ENCODE peak calls at places on chromosomes 5 and 9, in eight cellular contexts. D is fibroblast of lung; V is Panc1; C is hepatocyte; F is CD8-positive, alpha-beta memory T cell; U is heart right ventricle; M is Peyer's patch; H is astrocyte. J is an unnamed sample.

GRCh38 chr9:111872886-111873285 is 23.7 kb upstream of the UGCG start:
- DNase-seq in D (no peak), V (no peak), C (peak), F (no peak), U (no peak), M (no peak), H (no peak), J (no peak)

GRCh38 chr5:113293613-113294340 is 141.0 kb downstream of the TSSK1B start:
- DNase-seq in D (peak), V (no peak), C (peak), F (no peak), U (no peak), M (no peak), H (no peak), J (no peak)

GRCh38 chr5:181167814-181168488 is 20.6 kb downstream of the OR2V2 start:
- DNase-seq in D (no peak), V (no peak), C (peak), F (no peak), U (no peak), M (no peak), H (no peak), J (no peak)

GRCh38 chr5:80114856-80115255 is 79.7 kb downstream of the THBS4 start:
- DNase-seq in D (no peak), V (no peak), C (no peak), F (no peak), U (no peak), M (no peak), H (no peak), J (no peak)

GRCh38 chr9:91075279-91075678 is 273.7 kb downstream of the SYK start:
- DNase-seq in D (no peak), V (no peak), C (no peak), F (no peak), U (no peak), M (no peak), H (no peak), J (no peak)

GRCh38 chr9:114691046-114691955 is 9.3 kb upstream of the TEX48 start:
- DNase-seq in D (peak), V (peak), C (no peak), F (peak), U (no peak), M (no peak), H (peak), J (peak)

GRCh38 chr5:146034605-146035004 is 70.8 kb downstream of the PLAC8L1 start:
- DNase-seq in D (no peak), V (no peak), C (no peak), F (no peak), U (no peak), M (no peak), H (no peak), J (no peak)

GRCh38 chr5:92885950-92886349 is 695.1 kb downstream of the NR2F1-AS1 start:
- DNase-seq in D (no peak), V (no peak), C (no peak), F (no peak), U (no peak), M (no peak), H (no peak), J (no peak)

GRCh38 chr5:131628990-131629389 is 6.0 kb downstream of the RAPGEF6 start:
- DNase-seq in D (no peak), V (no peak), C (no peak), F (no peak), U (no peak), M (no peak), H (peak), J (no peak)

GRCh38 chr5:131316822-131317221 is 53.0 kb downstream of the CDC42SE2 start:
- DNase-seq in D (no peak), V (no peak), C (no peak), F (no peak), U (no peak), M (no peak), H (no peak), J (no peak)

GRCh38 chr9:89444212-89444611 is 53.7 kb downstream of the SEMA4D start:
- DNase-seq in D (no peak), V (no peak), C (no peak), F (peak), U (no peak), M (no peak), H (no peak), J (no peak)

GRCh38 chr5:11300736-11301135 is 539.7 kb upstream of the DAP start:
- DNase-seq in D (no peak), V (no peak), C (no peak), F (no peak), U (no peak), M (no peak), H (no peak), J (no peak)

GRCh38 chr5:68406767-68407232 is 191.2 kb downstream of the PIK3R1 start:
- DNase-seq in D (no peak), V (no peak), C (peak), F (no peak), U (no peak), M (peak), H (no peak), J (no peak)

GRCh38 chr5:124263680-124264491 is 482.6 kb downstream of the ZNF608 start:
- DNase-seq in D (no peak), V (no peak), C (no peak), F (no peak), U (no peak), M (no peak), H (no peak), J (no peak)

GRCh38 chr9:132694144-132694543 is 23.9 kb downstream of the GTF3C4 start:
- DNase-seq in D (no peak), V (no peak), C (no peak), F (no peak), U (no peak), M (no peak), H (no peak), J (no peak)

GRCh38 chr5:162801235-162801634 is 636.2 kb upstream of the CCNG1 start:
- DNase-seq in D (no peak), V (no peak), C (no peak), F (no peak), U (no peak), M (no peak), H (no peak), J (no peak)

GRCh38 chr9:137221477-137222111 is 446 bp downstream of the RNF208 start:
- DNase-seq in D (no peak), V (no peak), C (no peak), F (no peak), U (no peak), M (peak), H (no peak), J (no peak)

GRCh38 chr5:62268239-62268638 is 37.8 kb upstream of the KIF2A start:
- DNase-seq in D (no peak), V (no peak), C (peak), F (no peak), U (no peak), M (no peak), H (peak), J (peak)

GRCh38 chr9:136021891-136022681 is 60.9 kb upstream of the UBAC1 start:
- DNase-seq in D (no peak), V (no peak), C (no peak), F (no peak), U (peak), M (no peak), H (no peak), J (no peak)

GRCh38 chr5:54548565-54548964 is 31.0 kb downstream of the SNX18 start:
- DNase-seq in D (no peak), V (no peak), C (no peak), F (no peak), U (no peak), M (no peak), H (peak), J (no peak)

GRCh38 chr5:5179079-5179478 is 38.9 kb downstream of the ADAMTS16 start:
- DNase-seq in D (no peak), V (no peak), C (no peak), F (no peak), U (no peak), M (no peak), H (no peak), J (no peak)

GRCh38 chr5:59479084-59479483 is 414.4 kb downstream of the PDE4D start:
- DNase-seq in D (no peak), V (no peak), C (no peak), F (no peak), U (no peak), M (no peak), H (no peak), J (no peak)

GRCh38 chr9:113519401-113520108 is 56.0 kb downstream of the RGS3 start:
- DNase-seq in D (peak), V (no peak), C (peak), F (no peak), U (no peak), M (no peak), H (peak), J (no peak)

DNA sequence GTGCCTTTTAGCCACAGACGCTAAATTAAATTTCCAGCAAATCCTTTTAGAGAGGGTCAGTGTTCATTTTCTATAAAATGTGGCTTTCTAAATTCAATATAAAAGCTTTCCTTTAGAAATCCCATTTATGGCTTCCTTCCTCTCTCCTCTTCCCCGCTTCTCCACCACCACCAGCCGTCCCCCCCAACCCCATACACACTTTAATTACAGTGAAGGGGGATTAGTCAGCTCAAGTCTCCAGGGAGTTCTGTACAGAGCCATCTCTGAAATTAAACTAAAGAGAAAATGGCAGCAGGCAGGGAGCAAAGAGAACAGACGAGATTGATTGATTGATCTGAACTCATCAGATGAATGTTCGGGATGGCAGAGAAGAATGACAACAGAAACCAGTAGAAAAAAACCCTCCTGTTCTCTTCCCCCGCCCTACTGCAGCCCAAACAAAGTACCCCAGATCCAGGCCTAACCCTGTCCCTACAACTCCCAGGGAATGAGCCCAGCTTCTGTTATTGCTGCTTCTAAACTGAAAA is 241.7 kb upstream of the PANK3 start:
- DNase-seq in D (no peak), V (no peak), C (no peak), F (no peak), U (no peak), M (no peak), H (no peak), J (no peak)
- H3K4me3 ChIP-seq in D (no peak), V (no peak), C (no peak), F (no peak), U (no peak), M (no peak), H (no peak), J (no peak)

GRCh38 chr9:125850231-125850630 is 103.1 kb downstream of the PBX3 start:
- DNase-seq in D (no peak), V (no peak), C (no peak), F (no peak), U (no peak), M (no peak), H (no peak), J (no peak)

GRCh38 chr9:125852386-125852785 is 105.2 kb downstream of the PBX3 start:
- DNase-seq in D (no peak), V (no peak), C (no peak), F (no peak), U (no peak), M (no peak), H (no peak), J (no peak)

GRCh38 chr9:125850763-125851162 is 103.6 kb downstream of the PBX3 start:
- DNase-seq in D (peak), V (no peak), C (no peak), F (no peak), U (no peak), M (no peak), H (no peak), J (no peak)

GRCh38 chr9:125851971-125852370 is 104.8 kb downstream of the PBX3 start:
- DNase-seq in D (no peak), V (no peak), C (no peak), F (no peak), U (no peak), M (no peak), H (no peak), J (no peak)

GRCh38 chr9:125854553-125855275 is 107.5 kb downstream of the PBX3 start:
- DNase-seq in D (peak), V (no peak), C (no peak), F (no peak), U (no peak), M (no peak), H (peak), J (no peak)
- H3K27ac ChIP-seq in D (peak), V (no peak), C (no peak), F (no peak), U (no peak), M (no peak), H (peak), J (no peak)

GRCh38 chr5:168467755-168468280 is 18.5 kb upstream of the RARS1 start:
- DNase-seq in D (no peak), V (no peak), C (no peak), F (no peak), U (no peak), M (no peak), H (no peak), J (no peak)

GRCh38 chr5:168471785-168472184 is 14.5 kb upstream of the RARS1 start:
- DNase-seq in D (peak), V (no peak), C (no peak), F (no peak), U (no peak), M (no peak), H (peak), J (no peak)

GRCh38 chr5:168472329-168472728 is 13.9 kb upstream of the RARS1 start:
- DNase-seq in D (peak), V (no peak), C (peak), F (no peak), U (no peak), M (no peak), H (peak), J (peak)

GRCh38 chr5:168464641-168465040 is 21.6 kb upstream of the RARS1 start:
- DNase-seq in D (no peak), V (no peak), C (no peak), F (no peak), U (no peak), M (no peak), H (no peak), J (no peak)

DNA sequence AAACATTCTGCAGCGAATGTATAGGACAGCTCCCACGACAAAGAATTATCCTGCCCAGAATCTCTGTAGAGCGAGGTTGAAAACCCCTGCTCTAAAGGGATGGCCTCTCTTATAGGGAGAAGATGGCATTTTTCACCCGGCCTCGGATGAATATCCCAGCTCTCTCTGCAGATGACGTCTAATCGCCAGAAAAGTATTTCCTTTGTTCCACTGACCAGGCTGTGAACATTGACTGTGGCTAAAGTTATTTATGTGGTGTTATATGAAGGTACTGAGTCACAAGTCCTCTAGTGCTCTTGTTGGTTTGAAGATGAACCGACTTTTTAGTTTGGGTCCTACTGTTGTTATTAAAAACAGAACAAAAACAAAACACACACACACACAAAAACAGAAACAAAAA is 17.4 kb upstream of the RARS1 start:
- DNase-seq in D (peak), V (no peak), C (no peak), F (no peak), U (no peak), M (no peak), H (peak), J (no peak)
- H3K4me3 ChIP-seq in D (no peak), V (no peak), C (no peak), F (no peak), U (no peak), M (no peak), H (no peak), J (no peak)

DNA sequence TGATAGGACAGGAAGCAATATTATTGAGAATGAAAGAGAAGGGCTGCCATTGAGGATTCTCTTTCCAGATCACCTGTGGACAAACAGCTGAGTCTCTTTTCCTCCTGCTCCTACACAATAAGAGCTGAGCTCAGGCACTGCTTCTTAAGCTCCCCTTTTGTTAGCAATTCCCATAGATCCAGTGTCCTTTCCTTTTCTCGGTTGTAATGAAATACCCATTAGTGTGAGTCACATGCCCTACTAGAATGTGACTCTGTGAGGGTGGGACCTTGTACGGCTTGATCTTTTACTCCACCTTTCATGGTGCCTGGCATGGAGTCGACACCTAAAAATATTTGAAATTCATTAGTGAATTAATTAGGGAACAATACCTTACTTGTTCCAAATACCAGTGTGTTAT is 269.2 kb downstream of the NR3C1 start:
- DNase-seq in D (no peak), V (no peak), C (no peak), F (no peak), U (no peak), M (no peak), H (peak), J (no peak)
- H3K27ac ChIP-seq in D (no peak), V (no peak), C (no peak), F (no peak), U (no peak), M (no peak), H (no peak), J (no peak)

DNA sequence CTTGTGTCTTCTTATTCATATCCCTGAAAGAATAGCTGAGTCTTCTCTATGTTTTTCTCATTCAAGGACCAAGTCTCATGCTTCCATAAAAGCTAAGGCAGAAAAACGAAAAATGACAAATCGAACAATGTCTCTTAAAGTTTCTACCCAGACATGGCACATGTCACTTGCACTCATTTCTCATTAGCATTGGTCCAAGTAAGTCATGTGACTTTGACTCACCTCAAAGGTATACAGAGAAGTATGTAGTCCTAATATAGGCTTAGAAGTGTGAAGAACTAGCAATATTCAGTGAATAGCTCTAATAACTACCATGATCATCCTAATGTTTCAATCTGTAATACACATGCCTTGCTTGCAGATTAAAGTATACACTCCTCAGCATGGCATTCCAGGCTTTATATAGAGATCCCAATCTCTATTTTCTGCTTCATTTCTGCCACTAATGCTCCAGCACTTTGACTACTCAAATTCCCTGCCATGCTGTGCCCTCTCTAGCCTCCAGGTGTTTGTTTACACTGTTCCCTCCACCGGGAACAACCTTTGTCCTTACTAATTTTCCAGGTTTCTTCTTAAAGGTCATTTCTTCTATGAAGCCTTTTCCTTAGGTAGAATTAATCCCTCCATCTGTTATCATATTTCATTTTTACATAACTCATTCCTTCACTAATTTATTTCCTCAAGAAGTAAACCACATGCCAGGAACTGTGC is 98.9 kb downstream of the CEMIP2 start:
- DNase-seq in D (no peak), V (no peak), C (no peak), F (no peak), U (no peak), M (no peak), H (no peak), J (no peak)
- H3K4me3 ChIP-seq in D (no peak), V (no peak), C (no peak), F (no peak), U (no peak), M (no peak), H (no peak), J (no peak)

GRCh38 chr5:103308774-103309173 is 50.2 kb downstream of the MACIR start:
- DNase-seq in D (no peak), V (no peak), C (peak), F (no peak), U (no peak), M (no peak), H (no peak), J (no peak)

GRCh38 chr5:103305829-103306228 is 47.3 kb downstream of the MACIR start:
- DNase-seq in D (no peak), V (no peak), C (peak), F (no peak), U (no peak), M (no peak), H (peak), J (no peak)

GRCh38 chr5:103307470-103307869 is 48.9 kb downstream of the MACIR start:
- DNase-seq in D (no peak), V (no peak), C (no peak), F (no peak), U (no peak), M (no peak), H (no peak), J (no peak)
- H3K27ac ChIP-seq in D (no peak), V (no peak), C (no peak), F (no peak), U (no peak), M (no peak), H (no peak), J (no peak)

GRCh38 chr5:39175273-39175955 is 43.9 kb downstream of the FYB1 start:
- DNase-seq in D (no peak), V (no peak), C (no peak), F (no peak), U (no peak), M (no peak), H (no peak), J (no peak)
- H3K4me3 ChIP-seq in D (no peak), V (no peak), C (no peak), F (peak), U (no peak), M (no peak), H (no peak), J (no peak)

DNA sequence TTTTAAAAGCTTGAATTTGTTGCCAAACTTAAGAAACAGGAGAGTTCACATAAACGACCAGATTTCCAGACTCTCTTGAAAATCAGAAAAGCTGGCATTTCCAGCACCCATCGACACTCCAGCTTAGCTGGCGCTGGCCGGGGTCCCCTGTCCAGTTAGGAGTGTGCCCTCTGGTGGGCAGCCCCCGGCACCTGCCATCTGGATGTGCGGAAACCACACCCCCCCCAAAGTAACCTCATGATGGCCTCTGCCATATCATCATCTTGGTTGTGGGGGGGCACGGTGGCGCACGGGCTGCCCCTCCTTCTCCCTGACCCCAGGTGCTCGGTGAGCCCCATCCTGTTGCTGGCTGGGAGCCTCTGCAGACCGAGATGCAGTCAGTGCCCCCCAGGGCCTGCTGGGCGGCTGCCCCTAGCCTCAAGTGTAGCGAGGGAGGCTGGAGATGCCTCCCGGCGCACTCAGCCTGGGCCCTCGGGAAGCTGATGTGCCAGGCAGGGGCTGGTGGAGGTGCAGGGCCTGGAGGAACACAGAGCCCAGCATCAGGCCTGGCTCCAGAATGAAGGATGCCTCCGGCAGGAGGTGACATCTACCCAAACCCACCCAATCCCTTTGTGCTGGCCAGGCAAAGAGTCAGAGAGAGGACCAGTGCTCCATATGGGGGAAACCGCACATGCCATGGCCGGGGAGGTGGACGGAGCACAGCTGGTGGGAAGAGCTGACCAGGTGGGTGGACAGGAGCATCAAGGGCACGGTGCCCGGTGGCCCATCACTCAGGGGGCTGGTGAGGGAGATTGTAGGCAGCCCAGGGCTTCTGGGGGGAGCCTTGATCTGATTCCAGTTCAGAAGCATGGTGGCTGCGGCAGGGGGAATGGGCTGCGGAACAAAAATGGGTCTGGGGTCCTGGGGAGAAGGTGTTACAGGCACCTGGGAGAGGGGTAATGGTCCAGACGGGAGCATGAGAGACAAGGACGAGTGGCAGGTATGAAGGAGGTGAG is 70.6 kb downstream of the ADAMTS2 start:
- DNase-seq in D (no peak), V (no peak), C (no peak), F (no peak), U (no peak), M (no peak), H (no peak), J (no peak)
- H3K27ac ChIP-seq in D (peak), V (no peak), C (peak), F (no peak), U (no peak), M (peak), H (no peak), J (peak)